ENCODE peak calls at places on chromosomes 2 and 18, in four cellular contexts. E is upper lobe of right lung, J is heart left ventricle, T is endothelial cell of umbilical vein. K is an unnamed sample. For H3K4me1, the result is how much of the 10 kb centered on the place peaks cover.

GRCh38 chr2:216015722-216016464 is 2.5 kb upstream of the MREG start:
- DNase-seq in E (no peak), J (no peak), T (no peak), K (no peak)

GRCh38 chr2:203787954-203788353 is 79.6 kb upstream of the CTLA4 start:
- DNase-seq in E (no peak), J (no peak), T (no peak), K (no peak)

GRCh38 chr2:237691908-237692600 is 64.7 kb downstream of the LRRFIP1 start:
- DNase-seq in E (peak), J (peak), T (peak), K (peak)

GRCh38 chr2:197191177-197191947 is 119.2 kb downstream of the ANKRD44 start:
- DNase-seq in E (no peak), J (no peak), T (peak), K (no peak)

GRCh38 chr2:8333177-8333831 is 348.6 kb upstream of the ID2 start:
- DNase-seq in E (no peak), J (no peak), T (no peak), K (no peak)

GRCh38 chr2:71783215-71783614 is 329.9 kb downstream of the DYSF start:
- DNase-seq in E (no peak), J (no peak), T (no peak), K (no peak)

GRCh38 chr2:181813963-181814565 is 77.5 kb upstream of the ITPRID2 start:
- DNase-seq in E (no peak), J (peak), T (peak), K (no peak)

GRCh38 chr18:74981476-74981875 is 227.5 kb downstream of the PTGR3 start:
- DNase-seq in E (no peak), J (no peak), T (no peak), K (no peak)

GRCh38 chr18:26655614-26656400 is 107.5 kb upstream of the KCTD1 start:
- DNase-seq in E (peak), J (peak), T (peak), K (no peak)

GRCh38 chr2:63875143-63875542 is 33.4 kb downstream of the UGP2 start:
- DNase-seq in E (no peak), J (no peak), T (no peak), K (peak)
- H3K27ac ChIP-seq in E (no peak), J (peak), T (no peak), K (peak)

DNA sequence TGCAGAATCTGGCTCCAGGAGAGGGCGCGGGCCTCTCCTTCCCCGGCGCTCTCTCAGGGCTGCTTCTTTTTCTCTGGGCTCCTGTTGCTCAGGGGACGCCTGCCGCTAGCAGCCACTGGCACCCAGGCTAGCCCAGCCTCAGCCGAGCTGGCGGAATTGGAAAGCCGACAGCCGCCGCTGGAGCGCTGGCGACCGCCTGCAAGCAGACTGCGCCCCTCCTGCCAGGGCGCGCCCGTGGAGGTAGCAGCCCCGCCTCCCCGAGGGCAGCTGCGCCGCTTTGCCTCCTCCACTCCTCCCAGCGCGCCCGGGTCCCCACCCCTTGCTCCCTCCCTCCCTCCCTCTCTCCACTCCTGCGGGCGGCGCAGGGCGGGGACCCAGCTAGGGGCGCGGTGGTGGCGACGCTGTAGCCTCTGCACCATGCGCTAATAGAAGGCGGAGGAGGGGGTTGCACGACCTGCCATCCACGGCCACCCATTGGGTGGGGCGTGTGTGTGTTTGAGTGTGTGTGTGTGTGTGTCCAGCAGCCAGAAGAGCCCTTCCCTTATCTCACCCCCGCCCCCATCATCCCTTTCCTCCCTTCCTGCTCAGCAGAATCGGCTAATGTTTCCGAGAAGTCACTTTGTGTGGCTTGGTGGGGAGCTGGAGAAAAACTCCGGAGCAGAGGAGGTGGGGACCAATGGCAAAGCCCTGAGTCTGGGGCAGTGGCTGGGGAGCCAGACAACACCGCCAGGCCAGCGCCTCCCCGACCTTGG is at the start of gene SCN9A:
- DNase-seq in E (peak), J (peak), T (peak), K (peak)
- H3K4me3 ChIP-seq in E (peak), J (peak), T (peak), K (peak)

GRCh38 chr2:33241581-33241980 is 234.9 kb upstream of the RASGRP3 start:
- DNase-seq in E (no peak), J (no peak), T (no peak), K (no peak)

GRCh38 chr2:33238111-33238510 is 238.3 kb upstream of the RASGRP3 start:
- DNase-seq in E (no peak), J (no peak), T (peak), K (no peak)

GRCh38 chr2:33242845-33243244 is 233.6 kb upstream of the RASGRP3 start:
- DNase-seq in E (no peak), J (no peak), T (peak), K (no peak)

GRCh38 chr2:33241072-33241471 is 235.4 kb upstream of the RASGRP3 start:
- DNase-seq in E (no peak), J (no peak), T (peak), K (no peak)

DNA sequence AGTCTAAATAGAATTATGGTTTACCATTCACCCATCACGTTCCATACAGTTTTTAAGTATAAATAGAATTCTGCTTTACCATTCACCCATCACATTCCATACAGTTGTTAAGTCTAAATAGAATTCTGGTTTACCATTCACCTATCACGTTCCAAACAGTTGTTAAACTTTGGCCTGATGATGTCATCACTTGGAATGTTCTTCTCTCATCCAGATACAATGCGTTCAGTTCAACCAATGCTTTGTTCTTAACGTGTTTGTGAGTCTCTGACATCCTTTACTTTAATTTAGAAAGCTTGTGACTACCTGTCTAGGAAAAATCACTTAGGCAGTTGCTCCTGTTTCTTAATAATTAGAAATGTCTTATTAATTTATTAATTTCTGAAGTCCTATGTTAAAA is 236.3 kb upstream of the RASGRP3 start:
- DNase-seq in E (no peak), J (no peak), T (peak), K (no peak)
- H3K4me1 ChIP-seq in E (under half), J (under half), T (half or more), K (half or more)

GRCh38 chr2:231412616-231412963 is 17.1 kb downstream of the B3GNT7 start:
- DNase-seq in E (no peak), J (no peak), T (no peak), K (no peak)

GRCh38 chr2:231410293-231411004 is 14.9 kb downstream of the B3GNT7 start:
- DNase-seq in E (no peak), J (peak), T (no peak), K (no peak)

GRCh38 chr2:231411871-231412615 is 16.5 kb downstream of the B3GNT7 start:
- DNase-seq in E (peak), J (peak), T (peak), K (peak)

GRCh38 chr2:231411237-231411636 is 15.7 kb downstream of the B3GNT7 start:
- DNase-seq in E (no peak), J (no peak), T (no peak), K (no peak)

DNA sequence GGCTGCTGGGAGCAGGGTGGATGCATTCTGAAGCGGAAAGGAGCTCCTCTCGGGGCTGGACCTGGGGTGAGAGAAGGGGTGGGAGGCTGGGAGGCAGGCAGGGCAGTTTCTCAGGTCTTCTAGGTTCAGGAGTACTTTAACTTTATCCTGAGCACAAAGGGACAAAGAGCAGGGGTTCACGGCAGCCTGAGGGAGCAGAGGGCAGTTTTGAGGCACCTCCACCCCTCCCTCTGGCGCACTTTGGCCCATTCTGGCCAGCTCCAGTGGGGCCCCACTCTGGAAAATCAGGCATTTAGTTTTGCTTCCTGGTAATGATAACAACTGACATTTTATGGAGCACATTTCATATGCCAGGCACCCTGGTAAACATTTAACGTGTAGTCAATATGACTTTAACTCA is 14.3 kb downstream of the B3GNT7 start:
- DNase-seq in E (no peak), J (peak), T (no peak), K (no peak)
- H3K27ac ChIP-seq in E (no peak), J (no peak), T (no peak), K (no peak)

GRCh38 chr2:100247256-100248043 is 74.9 kb downstream of the LONRF2 start:
- DNase-seq in E (no peak), J (no peak), T (no peak), K (no peak)
- H3K4me3 ChIP-seq in E (no peak), J (no peak), T (no peak), K (no peak)

GRCh38 chr2:63879876-63880433 is 38.3 kb downstream of the UGP2 start:
- DNase-seq in E (no peak), J (no peak), T (no peak), K (no peak)
- H3K4me1 ChIP-seq in E (under half), J (under half), T (under half), K (under half)

GRCh38 chr2:43346619-43347018 is 120.2 kb upstream of the ZFP36L2 start:
- DNase-seq in E (no peak), J (no peak), T (no peak), K (no peak)

GRCh38 chr2:43349944-43350343 is 123.5 kb upstream of the ZFP36L2 start:
- DNase-seq in E (no peak), J (no peak), T (no peak), K (no peak)

GRCh38 chr2:43347751-43348150 is 121.3 kb upstream of the ZFP36L2 start:
- DNase-seq in E (no peak), J (no peak), T (no peak), K (no peak)

GRCh38 chr2:43345872-43346271 is 119.5 kb upstream of the ZFP36L2 start:
- DNase-seq in E (no peak), J (no peak), T (no peak), K (no peak)

DNA sequence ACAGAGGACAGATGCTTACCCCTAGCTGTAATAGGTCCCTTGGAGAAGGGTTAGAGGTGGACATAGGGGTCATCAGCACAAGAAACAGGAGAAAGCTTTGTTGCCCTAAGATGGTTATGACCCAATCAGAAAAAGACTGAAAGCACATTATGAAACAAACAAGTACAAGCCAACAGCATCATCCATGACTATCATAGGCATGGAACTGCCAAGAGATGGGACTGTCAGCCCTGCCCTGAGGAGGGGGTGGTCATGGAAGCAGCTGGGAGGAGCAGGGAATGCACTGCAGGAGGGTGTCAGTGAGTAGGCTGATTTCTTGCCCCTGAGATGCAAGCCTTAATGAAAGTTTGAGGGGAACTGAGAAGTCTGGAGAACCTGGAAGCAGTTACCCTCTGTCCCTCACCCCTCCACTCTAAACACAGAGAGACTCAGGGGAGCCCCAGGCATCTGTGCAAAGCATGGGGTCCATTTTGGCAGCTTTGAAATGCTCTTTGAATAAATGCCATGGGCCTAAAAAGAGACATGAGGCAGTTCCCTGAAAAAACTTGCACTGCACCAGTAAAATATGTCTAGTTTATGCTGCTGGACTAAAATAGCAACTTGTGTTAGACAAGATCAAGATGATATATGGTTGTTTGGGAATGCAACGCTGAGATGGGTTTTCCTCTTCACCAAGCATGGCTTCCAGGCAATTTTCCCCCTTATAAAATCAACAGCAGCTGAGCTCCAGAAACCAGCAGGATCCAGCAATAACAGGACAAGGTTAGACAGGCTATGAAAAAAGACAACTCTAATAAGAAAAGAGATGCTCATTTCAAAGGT is 122.7 kb upstream of the ZFP36L2 start:
- DNase-seq in E (no peak), J (no peak), T (no peak), K (no peak)
- H3K27ac ChIP-seq in E (peak), J (no peak), T (no peak), K (peak)

DNA sequence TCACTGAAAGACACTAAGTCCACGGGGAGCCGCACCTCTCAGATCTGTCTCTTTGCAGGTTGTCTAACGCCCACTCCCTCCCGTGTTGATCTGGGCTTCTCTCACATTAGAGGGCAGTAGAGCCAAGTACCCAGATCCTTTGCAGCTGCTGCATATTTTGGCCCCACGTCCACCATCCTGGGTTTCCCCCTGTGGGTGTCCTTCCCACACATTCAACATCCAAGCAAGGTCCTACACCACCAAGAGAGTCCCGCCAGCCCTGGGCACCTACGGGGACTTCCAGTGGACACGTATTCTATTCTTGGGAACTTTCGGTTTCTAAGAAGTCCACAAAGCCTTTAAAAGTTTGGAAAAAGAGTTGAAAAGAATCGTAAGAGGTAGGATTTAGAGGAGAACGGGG is 116.6 kb downstream of the ATL2 start:
- DNase-seq in E (no peak), J (no peak), T (no peak), K (no peak)
- H3K4me3 ChIP-seq in E (no peak), J (no peak), T (no peak), K (peak)

DNA sequence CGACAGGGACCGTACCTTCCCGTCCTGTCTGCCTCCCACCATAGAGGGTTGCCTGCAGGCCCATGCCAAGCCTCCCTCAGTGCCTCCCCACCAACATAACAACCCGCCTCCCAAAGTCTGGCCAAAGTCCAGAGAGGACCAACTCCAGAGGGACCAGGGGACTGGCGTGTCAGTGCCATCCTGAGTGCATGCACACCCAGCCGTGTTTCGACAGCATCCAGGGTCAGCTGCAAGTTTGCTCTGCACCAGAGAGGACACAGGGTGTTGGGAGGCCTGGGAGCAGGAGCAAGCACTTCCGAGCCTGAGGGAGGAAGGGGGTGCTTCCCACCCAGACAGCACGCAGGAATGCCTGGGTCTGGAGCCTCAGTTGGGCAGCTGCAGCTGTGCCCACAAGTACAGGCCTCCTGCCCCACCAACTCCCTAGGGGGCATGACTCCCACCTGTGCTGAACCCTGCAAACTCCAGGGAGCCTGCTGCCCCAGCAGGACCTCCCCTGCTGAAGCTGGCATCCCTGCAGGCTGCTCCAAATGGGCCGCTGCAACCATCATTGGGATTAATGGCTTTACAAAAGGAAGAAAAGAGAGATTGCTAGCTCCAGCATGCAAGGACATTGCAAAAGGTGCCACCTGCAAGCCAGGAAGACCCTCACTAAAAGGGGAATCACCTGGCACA is 618.1 kb upstream of the FSHR start:
- DNase-seq in E (no peak), J (no peak), T (no peak), K (no peak)
- H3K4me1 ChIP-seq in E (under half), J (under half), T (under half), K (under half)